ENCODE peak calls at places on chromosomes 2 and 18, in ten cellular contexts. O is left ventricle myocardium inferior, G is colonic mucosa, M is HCT116, W is neuronal stem cell, E is heart right ventricle, T is upper lobe of right lung, S is hepatocyte, Y is tibial nerve, X is tibial artery. B is an unnamed sample. For H3K4me1, the result is how much of the 10 kb centered on the place peaks cover.

GRCh38 chr2:173086518-173087213 is 11.0 kb downstream of the MAP3K20 start:
- DNase-seq in T (no peak), W (no peak), O (no peak), M (no peak), X (no peak), Y (peak), S (no peak), G (no peak), E (no peak), B (no peak)

GRCh38 chr2:66575625-66576371 is 140.9 kb downstream of the MEIS1 start:
- DNase-seq in W (peak), S (peak), X (no peak), M (no peak), O (peak), G (peak), E (peak), T (peak), Y (no peak), B (no peak)

GRCh38 chr2:3073721-3074120 is 303.9 kb downstream of the EIPR1 start:
- DNase-seq in T (no peak), S (no peak), E (no peak), M (no peak), O (no peak), W (no peak), X (no peak), G (no peak), Y (no peak), B (no peak)

GRCh38 chr2:157107877-157108276 is 149.6 kb upstream of the GALNT5 start:
- DNase-seq in T (no peak), S (peak), G (peak), X (no peak), W (no peak), E (no peak), Y (no peak), O (no peak), M (no peak), B (peak)

GRCh38 chr2:51953931-51954330 is 922.0 kb upstream of the NRXN1 start:
- DNase-seq in W (no peak), Y (no peak), O (no peak), E (no peak), M (no peak), S (no peak), X (no peak), T (no peak), G (no peak), B (no peak)

GRCh38 chr2:129499747-129500146 is 479.7 kb upstream of the RAB6C start:
- DNase-seq in X (no peak), M (no peak), E (no peak), W (no peak), T (no peak), G (no peak), O (no peak), Y (no peak), S (no peak), B (no peak)

GRCh38 chr2:12709207-12709522 is 7.6 kb upstream of the TRIB2 start:
- DNase-seq in S (no peak), W (no peak), X (no peak), G (no peak), Y (no peak), E (no peak), M (no peak), O (no peak), T (no peak), B (no peak)

GRCh38 chr2:101517753-101518152 is 42.8 kb upstream of the RFX8 start:
- DNase-seq in Y (no peak), O (no peak), X (no peak), S (no peak), T (no peak), W (no peak), M (no peak), G (no peak), E (no peak), B (no peak)

GRCh38 chr2:194705398-194705797 is 951.6 kb upstream of the SLC39A10 start:
- DNase-seq in T (no peak), S (no peak), W (no peak), O (no peak), Y (no peak), M (no peak), X (no peak), G (no peak), E (no peak), B (no peak)

GRCh38 chr18:8797206-8797605 is 91.8 kb downstream of the MTCL1 start:
- DNase-seq in E (no peak), S (no peak), O (no peak), W (no peak), M (no peak), G (peak), T (no peak), Y (no peak), X (no peak), B (no peak)

GRCh38 chr2:223047260-223047761 is 4.7 kb upstream of the KCNE4 start:
- DNase-seq in O (no peak), E (no peak), G (no peak), M (no peak), T (no peak), S (peak), X (peak), Y (no peak), W (no peak), B (no peak)

DNA sequence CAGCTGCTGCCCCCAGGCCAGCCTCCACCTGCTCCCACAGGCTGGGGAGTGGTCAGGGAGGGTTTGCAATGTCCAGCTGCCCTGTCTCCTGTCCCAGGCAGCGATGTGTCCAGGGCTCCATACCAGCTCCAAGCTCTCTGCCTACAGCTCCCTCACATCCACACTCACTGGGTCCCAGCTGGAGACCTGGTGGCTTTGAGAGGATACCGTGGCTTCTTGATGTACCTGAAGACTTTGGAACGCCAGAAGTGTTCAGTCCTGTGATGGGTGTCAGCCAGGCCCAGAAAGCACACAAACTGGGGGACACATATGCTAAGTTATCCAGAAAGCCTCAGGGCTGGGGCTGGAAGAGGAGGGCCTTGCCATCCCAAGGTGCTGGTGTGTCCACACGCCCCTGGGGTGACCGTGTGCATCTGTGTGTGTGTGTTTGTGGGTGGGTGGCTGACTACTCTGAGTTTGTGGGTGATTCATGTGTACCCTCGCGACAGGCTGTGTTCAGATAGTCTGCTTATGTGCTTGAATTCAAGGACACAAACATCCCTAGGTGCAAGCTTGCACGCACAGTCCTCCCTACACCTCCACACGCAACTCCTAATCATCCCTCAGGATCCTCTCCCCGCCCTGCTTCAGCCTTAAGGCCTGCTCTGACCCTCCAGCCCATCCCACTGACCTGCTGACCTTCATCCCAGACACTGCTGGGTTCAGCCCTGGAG is 33.3 kb downstream of the ZFP36L2 start:
- DNase-seq in S (peak), G (peak), Y (no peak), W (no peak), T (no peak), X (no peak), E (no peak), O (no peak), M (no peak), B (no peak)
- H3K4me1 ChIP-seq in S (under half), G (under half), Y (under half), W (under half), T (under half), X (under half), E (under half), O (under half), M (under half), B (under half)

DNA sequence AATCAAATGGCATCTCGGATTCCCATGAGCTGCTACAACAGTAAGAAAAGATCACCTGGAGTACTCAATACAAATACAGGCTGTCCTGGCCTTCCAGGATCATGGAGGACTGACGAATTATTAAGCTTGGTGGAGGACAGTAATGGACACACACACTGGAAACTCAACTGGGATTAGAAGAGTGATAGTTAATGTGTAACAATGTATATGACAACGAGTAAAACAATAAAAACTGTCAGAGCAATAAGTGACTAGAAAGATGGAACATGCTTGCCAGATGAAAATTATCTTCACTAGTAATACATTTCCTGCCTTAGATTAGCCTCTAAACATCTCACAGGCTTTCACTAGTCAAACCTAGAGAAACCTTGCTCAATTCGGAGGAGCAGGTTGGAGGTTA is 49.2 kb upstream of the CDH20 start:
- DNase-seq in T (no peak), W (no peak), Y (no peak), O (no peak), M (no peak), G (no peak), X (no peak), S (no peak), E (no peak), B (no peak)
- H3K4me1 ChIP-seq in T (under half), W (under half), Y (under half), O (under half), M (under half), G (under half), X (under half), S (under half), E (under half), B (under half)

DNA sequence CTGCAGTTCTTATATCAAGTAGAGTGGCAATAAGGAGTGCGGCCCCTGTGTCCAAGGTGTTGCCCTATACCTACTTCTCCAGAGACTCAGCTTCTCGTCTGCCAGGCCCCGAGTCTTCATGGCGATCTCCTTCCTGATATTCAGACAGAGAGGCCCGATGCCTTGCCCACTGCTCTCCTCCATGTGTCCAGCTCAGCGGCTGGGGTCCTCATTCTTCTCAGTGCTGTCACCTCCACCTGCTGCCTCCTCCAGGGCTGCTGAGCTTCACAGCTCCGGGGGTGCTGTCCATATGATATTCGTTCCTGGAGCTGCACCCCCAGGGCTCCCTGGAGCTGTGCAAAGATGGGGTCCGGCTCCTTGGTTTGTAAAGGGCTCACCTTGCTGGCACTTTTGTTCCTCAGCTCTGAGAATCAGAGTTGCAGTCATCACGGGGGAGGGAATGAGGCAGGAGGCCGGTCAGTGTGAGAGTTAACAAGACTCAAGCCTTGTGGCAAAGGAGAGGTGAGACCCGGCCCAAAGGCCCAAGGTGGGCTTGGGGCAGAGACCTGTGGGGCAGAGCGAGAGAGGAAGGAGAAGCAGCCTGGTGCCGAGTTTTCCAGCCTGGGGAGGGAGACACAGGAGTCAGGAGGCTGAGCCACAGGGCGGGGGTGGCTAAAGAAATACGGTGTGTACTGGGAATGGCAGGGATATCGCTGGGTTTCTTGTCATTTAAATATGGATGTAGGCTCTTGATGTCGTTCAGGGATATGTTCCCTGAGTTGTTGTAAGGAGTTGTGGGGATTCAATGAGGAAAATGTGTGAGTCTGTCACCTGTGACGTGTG is 120.6 kb downstream of the CTIF start:
- DNase-seq in G (no peak), Y (no peak), M (no peak), S (no peak), T (no peak), E (no peak), X (peak), O (no peak), W (no peak), B (no peak)
- H3K4me1 ChIP-seq in G (under half), Y (under half), M (under half), S (under half), T (under half), E (under half), X (under half), O (half or more), W (under half), B (under half)

DNA sequence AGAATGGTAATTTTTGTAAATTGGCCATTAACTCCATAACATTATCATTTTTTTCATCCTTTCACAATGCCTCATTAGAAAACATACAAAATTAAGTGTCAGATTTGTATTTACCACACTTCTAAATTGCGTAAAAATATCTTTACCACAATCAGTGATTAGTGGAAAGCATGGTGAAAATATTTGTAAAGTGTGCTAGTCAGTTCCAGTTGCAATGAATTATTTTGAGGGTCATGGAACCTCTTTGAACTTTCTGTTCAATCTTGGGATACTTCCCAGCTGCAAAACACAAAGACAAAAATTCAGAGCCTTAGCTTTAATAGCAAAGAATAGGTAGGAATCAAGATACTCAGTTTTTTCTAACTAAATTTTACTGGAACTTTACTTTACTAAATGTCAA is 4.0 kb upstream of the COL3A1 start:
- DNase-seq in M (no peak), S (no peak), O (no peak), W (no peak), E (no peak), T (no peak), G (no peak), X (no peak), Y (no peak), B (no peak)
- H3K4me1 ChIP-seq in M (under half), S (under half), O (under half), W (under half), E (under half), T (under half), G (under half), X (under half), Y (under half), B (under half)

DNA sequence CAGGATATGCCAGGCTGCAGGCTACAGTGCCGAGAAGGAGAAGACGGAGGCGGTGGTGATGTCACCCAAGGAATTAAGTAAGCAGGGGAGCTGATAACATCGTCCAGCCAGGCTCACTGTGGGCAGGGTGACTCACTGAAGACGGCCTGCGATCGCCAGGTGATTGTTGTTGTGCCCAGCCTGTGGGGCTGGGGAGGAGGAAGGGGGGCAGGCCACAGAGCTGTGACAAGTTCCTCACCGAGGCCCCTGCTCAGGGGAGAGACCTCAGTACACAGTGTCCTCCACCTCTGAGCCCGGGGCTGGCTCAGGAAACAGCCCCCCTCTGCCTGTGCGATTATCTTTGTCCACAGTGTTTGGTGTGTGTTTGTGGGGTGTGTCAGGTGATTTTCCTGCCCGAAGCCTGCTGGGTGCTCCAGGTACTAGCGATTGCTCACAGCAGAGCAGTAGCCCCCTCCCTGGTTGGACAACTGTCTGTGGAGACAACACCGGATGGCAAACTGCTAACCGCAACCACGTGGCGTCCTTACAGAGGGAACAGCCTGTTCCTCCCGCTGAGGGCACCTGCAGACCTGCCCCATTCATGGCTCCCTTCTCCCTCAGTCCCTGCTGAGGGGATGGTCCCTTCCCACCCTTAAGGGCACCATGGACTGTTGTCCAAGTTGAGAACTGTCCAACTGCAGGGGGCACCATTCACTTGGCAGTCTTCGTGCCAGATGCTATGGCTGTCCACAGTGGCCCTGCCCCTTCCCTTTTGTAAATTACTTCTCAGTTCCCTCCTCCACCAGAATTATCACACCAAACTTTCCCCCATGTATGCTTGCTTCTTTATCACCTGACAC is 95.1 kb downstream of the ZFP36L2 start:
- DNase-seq in E (peak), O (peak), T (peak), Y (peak), M (peak), W (no peak), X (peak), G (peak), S (peak), B (peak)
- H3K4me1 ChIP-seq in E (under half), O (half or more), T (half or more), Y (half or more), M (under half), W (under half), X (under half), G (under half), S (under half), B (under half)

GRCh38 chr18:57784034-57784815 is 18.9 kb downstream of the ATP8B1 start:
- DNase-seq in Y (no peak), X (no peak), G (no peak), E (no peak), S (no peak), O (no peak), M (no peak), W (no peak), T (no peak), B (peak)

GRCh38 chr18:57784816-57785144 is 18.3 kb downstream of the ATP8B1 start:
- DNase-seq in T (no peak), G (no peak), M (no peak), Y (no peak), S (no peak), X (no peak), O (no peak), W (no peak), E (no peak), B (no peak)

GRCh38 chr18:57780318-57781127 is 22.6 kb downstream of the ATP8B1 start:
- DNase-seq in S (no peak), E (no peak), O (no peak), W (no peak), Y (no peak), M (no peak), G (no peak), X (no peak), T (no peak), B (peak)

GRCh38 chr18:57776767-57777166 is 26.3 kb downstream of the ATP8B1 start:
- DNase-seq in M (no peak), O (no peak), G (no peak), S (no peak), E (no peak), W (no peak), T (no peak), X (no peak), Y (peak), B (no peak)

GRCh38 chr18:57781128-57781463 is 22.0 kb downstream of the ATP8B1 start:
- DNase-seq in S (no peak), W (no peak), X (no peak), G (no peak), Y (no peak), O (no peak), E (no peak), M (no peak), T (no peak), B (no peak)
- H3K4me1 ChIP-seq in S (under half), W (under half), X (under half), G (under half), Y (under half), O (half or more), E (under half), M (under half), T (under half), B (under half)

GRCh38 chr2:239288951-239289481 is 111.8 kb downstream of the HDAC4 start:
- DNase-seq in M (no peak), O (no peak), G (no peak), T (peak), Y (no peak), W (peak), S (no peak), X (peak), E (peak), B (peak)
- H3K4me1 ChIP-seq in M (under half), O (half or more), G (under half), T (under half), Y (half or more), W (half or more), S (under half), X (under half), E (half or more), B (under half)

B was measured in SJCRH30.